ENCODE peak calls at places on chromosomes 16 and 17, in ten cellular contexts. T is stimulated activated CD8-positive, alpha-beta memory T cell treated with anti-CD3 and anti-CD28 coated beads, Interleukin-2, amount 100 ng/mL, for 1 hour; Y is AG09319; B is head of caudate nucleus; V is amniotic stem cell; Z is SK-N-SH; Q is CD8-positive, alpha-beta memory T cell; C is activated T-helper 1 cell treated with Interleukin-2 at 50 U/mL for 16 hours; O is heart left ventricle; N is fibroblast of mammary gland. L is an unnamed sample.

GRCh38 chr17:1882836-1883235 is 53.0 kb downstream of the RPA1 start:
- DNase-seq in Q (no peak), C (no peak), O (no peak), Z (peak), B (no peak), N (peak), Y (no peak), V (peak), T (no peak), L (peak)

GRCh38 chr16:17358350-17358749 is 112.4 kb downstream of the XYLT1 start:
- DNase-seq in O (no peak), Y (no peak), T (no peak), Q (no peak), V (no peak), C (no peak), Z (no peak), N (no peak), B (no peak), L (no peak)

GRCh38 chr16:3259097-3259496 is 2.7 kb upstream of the MEFV start:
- DNase-seq in N (peak), Z (no peak), Q (no peak), Y (peak), O (peak), B (no peak), T (no peak), C (no peak), V (no peak), L (peak)

GRCh38 chr16:64417711-64418227 is 704.1 kb downstream of the CDH11 start:
- DNase-seq in T (no peak), Q (no peak), O (no peak), Y (peak), C (no peak), V (no peak), B (no peak), N (peak), Z (no peak), L (no peak)

GRCh38 chr16:72066747-72067146 is 3.7 kb downstream of the HPR start:
- DNase-seq in B (no peak), Z (peak), Q (no peak), Y (no peak), N (peak), C (no peak), T (no peak), V (no peak), O (no peak), L (peak)

GRCh38 chr16:3076577-3076976 is 11.1 kb downstream of the IL32 start:
- DNase-seq in N (no peak), B (no peak), V (no peak), T (no peak), Q (no peak), Y (no peak), C (no peak), Z (no peak), O (no peak), L (no peak)

GRCh38 chr17:79699386-79700036 is 31.2 kb upstream of the ENPP7 start:
- DNase-seq in C (no peak), O (no peak), Y (no peak), B (no peak), Q (no peak), Z (no peak), N (no peak), T (no peak), V (no peak), L (no peak)

GRCh38 chr17:38745545-38745944 is 2.6 kb downstream of the PCGF2 start:
- DNase-seq in C (no peak), O (no peak), Q (no peak), Y (no peak), N (no peak), T (no peak), B (no peak), Z (no peak), V (no peak), L (peak)

GRCh38 chr17:81241648-81242420 is 2.7 kb downstream of the NDUFAF8 start:
- DNase-seq in B (peak), Y (no peak), N (peak), V (no peak), T (peak), C (peak), Z (peak), O (no peak), Q (peak), L (peak)

GRCh38 chr17:56742601-56743000 is 91.1 kb downstream of the C17orf67 start:
- DNase-seq in B (no peak), C (no peak), T (no peak), Q (no peak), Y (no peak), O (no peak), Z (no peak), V (no peak), N (no peak), L (no peak)

GRCh38 chr17:33118391-33118790 is 126.7 kb downstream of the SPACA3 start:
- DNase-seq in Q (no peak), Y (no peak), C (no peak), Z (no peak), T (no peak), B (no peak), V (no peak), N (no peak), O (no peak), L (no peak)

GRCh38 chr16:60651351-60651750 is 1384.9 kb downstream of the CDH8 start:
- DNase-seq in O (no peak), C (no peak), Z (no peak), V (no peak), N (no peak), Y (no peak), Q (no peak), T (no peak), B (no peak), L (no peak)

GRCh38 chr17:63436523-63437110 is 9.5 kb downstream of the CYB561 start:
- DNase-seq in N (peak), Q (no peak), V (no peak), B (no peak), O (no peak), Z (peak), T (no peak), C (no peak), Y (no peak), L (no peak)

GRCh38 chr16:27334874-27335273 is 21.1 kb downstream of the IL4R start:
- DNase-seq in V (no peak), Q (no peak), Y (no peak), O (no peak), C (no peak), Z (no peak), T (no peak), B (no peak), N (peak), L (no peak)

GRCh38 chr17:18119166-18119745 is 10.7 kb downstream of the MYO15A start:
- DNase-seq in Q (no peak), V (no peak), Z (no peak), Y (no peak), T (no peak), B (no peak), C (no peak), O (no peak), N (no peak), L (no peak)

GRCh38 chr17:45895304-45895968 is 1.1 kb downstream of the MAPT start:
- DNase-seq in T (no peak), B (peak), Q (no peak), N (no peak), Z (peak), Y (no peak), O (no peak), C (no peak), V (no peak), L (no peak)

L was measured in HepG2.